ENCODE peak calls at places on chromosome 14, in five cellular contexts. O is K562, V is IMR-90, Q is SK-N-SH, Y is GM12878. A is an unnamed sample.

GRCh38 chr14:69610020-69610858 is 1.2 kb upstream of the SUSD6 start:
- DNase-seq in O (no peak), V (no peak), Y (no peak), Q (no peak), A (no peak)

GRCh38 chr14:77131871-77132486 is 9.6 kb downstream of the ZDHHC22 start:
- DNase-seq in O (no peak), Y (no peak), Q (no peak), V (no peak), A (no peak)

GRCh38 chr14:87960013-87960787 is 32.8 kb downstream of the GALC start:
- DNase-seq in Y (no peak), O (no peak), V (no peak), Q (no peak), A (no peak)

GRCh38 chr14:77307099-77307496 is 13.6 kb downstream of the POMT2 start:
- DNase-seq in Q (peak), V (peak), Y (no peak), O (no peak), A (peak)

GRCh38 chr14:54343276-54344121 is 53.3 kb upstream of the CDKN3 start:
- DNase-seq in O (no peak), Q (peak), Y (no peak), V (no peak), A (peak)

GRCh38 chr14:76827696-76828301 is 1.6 kb downstream of the LRRC74A start:
- DNase-seq in Y (no peak), Q (no peak), V (no peak), O (no peak), A (no peak)

GRCh38 chr14:35607380-35607779 is 73.4 kb downstream of the INSM2 start:
- DNase-seq in O (no peak), V (no peak), Q (no peak), Y (no peak), A (no peak)

GRCh38 chr14:68719634-68720384 is 73.1 kb downstream of the ZFP36L1 start:
- DNase-seq in O (peak), Y (no peak), Q (no peak), V (no peak), A (no peak)

GRCh38 chr14:63524537-63525155 is 18.5 kb downstream of the PPP2R5E start:
- DNase-seq in V (no peak), Y (peak), O (no peak), Q (no peak), A (no peak)

GRCh38 chr14:78970677-78971076 is 800.5 kb downstream of the NRXN3 start:
- DNase-seq in V (no peak), Y (no peak), Q (no peak), O (no peak), A (no peak)

GRCh38 chr14:23056257-23056955 is 914 bp downstream of the CDH24 start:
- DNase-seq in Q (peak), V (peak), Y (no peak), O (peak), A (peak)

GRCh38 chr14:80381964-80382363 is 170.7 kb upstream of the DIO2 start:
- DNase-seq in O (no peak), Y (no peak), V (no peak), Q (no peak), A (no peak)

GRCh38 chr14:61121293-61121897 is 140.3 kb downstream of the SLC38A6 start:
- DNase-seq in V (no peak), Y (no peak), O (no peak), Q (no peak), A (no peak)

GRCh38 chr14:50399251-50400032 is 2.8 kb upstream of the CDKL1 start:
- DNase-seq in Y (no peak), V (peak), Q (no peak), O (no peak), A (no peak)

GRCh38 chr14:99850705-99851104 is 57.5 kb downstream of the EML1 start:
- DNase-seq in Y (no peak), Q (no peak), O (no peak), V (peak), A (no peak)

GRCh38 chr14:74917646-74918081 is 5.4 kb downstream of the RPS6KL1 start:
- DNase-seq in Y (no peak), Q (no peak), V (no peak), O (no peak), A (no peak)

GRCh38 chr14:50403433-50403832 is 6.8 kb upstream of the CDKL1 start:
- DNase-seq in Y (no peak), O (no peak), V (peak), Q (no peak), A (no peak)

GRCh38 chr14:85308531-85309300 is 221.2 kb upstream of the FLRT2 start:
- DNase-seq in V (no peak), O (no peak), Q (no peak), Y (no peak), A (no peak)
- TF ChIP-seq MXI1 in V (no peak), O (no peak), Q (no peak), Y (no peak), A (no peak)

GRCh38 chr14:104930526-104931322 is 6.0 kb downstream of the PLD4 start:
- DNase-seq in V (no peak), Y (no peak), O (no peak), Q (no peak), A (no peak)
- TF ChIP-seq MXI1 in V (no peak), Y (no peak), O (no peak), Q (no peak), A (no peak)

GRCh38 chr14:105413542-105413886 is 6.1 kb upstream of the MTA1 start:
- DNase-seq in V (no peak), O (no peak), Q (no peak), Y (no peak), A (no peak)

GRCh38 chr14:105412768-105413541 is 6.7 kb upstream of the MTA1 start:
- DNase-seq in Q (no peak), Y (no peak), V (no peak), O (no peak), A (no peak)

GRCh38 chr14:105416671-105417070 is 3.0 kb upstream of the MTA1 start:
- DNase-seq in Y (no peak), O (no peak), V (no peak), Q (no peak), A (no peak)

GRCh38 chr14:105415481-105416428 is 3.9 kb upstream of the MTA1 start:
- DNase-seq in Y (no peak), O (no peak), Q (no peak), V (no peak), A (no peak)

GRCh38 chr14:105414456-105415371 is 4.9 kb upstream of the MTA1 start:
- DNase-seq in V (peak), O (peak), Y (no peak), Q (peak), A (peak)
- TF ChIP-seq MXI1 in V (peak), O (no peak), Y (no peak), Q (peak), A (no peak)

DNA sequence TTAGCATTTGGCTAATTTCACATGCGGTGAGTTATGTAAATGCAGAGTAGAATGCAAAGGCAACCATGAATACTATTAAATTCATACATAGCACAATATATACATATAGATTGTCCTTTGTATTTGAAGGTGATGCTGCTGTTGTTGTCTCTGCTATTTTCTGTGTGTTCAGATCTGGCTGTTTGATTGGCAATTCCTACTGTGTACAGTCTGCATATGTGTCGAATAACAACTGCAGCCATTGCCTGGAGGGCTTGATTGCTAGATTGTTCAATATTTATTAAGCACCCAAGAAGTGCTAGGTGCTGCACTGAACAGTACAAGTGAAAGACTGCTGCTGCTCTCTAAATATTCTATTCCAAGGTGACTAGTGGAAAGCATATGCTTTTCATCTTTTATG is 187.4 kb downstream of the FOXG1 start:
- DNase-seq in V (no peak), Q (no peak), Y (no peak), O (no peak), A (no peak)
- TF ChIP-seq MXI1 in V (no peak), Q (no peak), Y (no peak), O (no peak), A (no peak)

GRCh38 chr14:55382483-55382882 is 29.1 kb downstream of the ATG14 start:
- DNase-seq in O (no peak), V (peak), Y (no peak), Q (no peak), A (no peak)
- TF ChIP-seq MXI1 in O (no peak), V (no peak), Y (no peak), Q (no peak), A (no peak)

DNA sequence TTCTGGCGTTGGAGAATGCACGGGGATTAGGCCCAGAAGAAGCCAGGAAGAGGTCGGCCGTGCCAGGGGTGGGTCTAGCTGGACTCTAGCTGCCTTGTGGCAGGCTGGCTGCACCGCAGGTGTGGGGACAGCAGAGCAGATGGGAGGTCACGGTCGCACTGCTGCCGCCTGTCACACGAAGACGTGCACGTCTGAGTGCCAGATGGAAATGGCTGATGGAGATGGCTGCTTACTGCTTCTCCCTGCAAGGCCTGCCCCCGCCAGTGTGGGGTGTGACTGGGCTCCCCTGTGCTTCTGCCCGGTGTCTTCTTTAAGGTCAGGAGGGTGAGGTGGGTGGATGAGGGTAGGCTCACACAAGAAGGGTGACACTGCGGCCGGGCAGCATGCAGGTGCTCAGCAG is 79.0 kb downstream of the MOK start:
- DNase-seq in Y (no peak), Q (no peak), V (no peak), O (no peak), A (no peak)
- TF ChIP-seq MXI1 in Y (no peak), Q (no peak), V (no peak), O (no peak), A (no peak)

DNA sequence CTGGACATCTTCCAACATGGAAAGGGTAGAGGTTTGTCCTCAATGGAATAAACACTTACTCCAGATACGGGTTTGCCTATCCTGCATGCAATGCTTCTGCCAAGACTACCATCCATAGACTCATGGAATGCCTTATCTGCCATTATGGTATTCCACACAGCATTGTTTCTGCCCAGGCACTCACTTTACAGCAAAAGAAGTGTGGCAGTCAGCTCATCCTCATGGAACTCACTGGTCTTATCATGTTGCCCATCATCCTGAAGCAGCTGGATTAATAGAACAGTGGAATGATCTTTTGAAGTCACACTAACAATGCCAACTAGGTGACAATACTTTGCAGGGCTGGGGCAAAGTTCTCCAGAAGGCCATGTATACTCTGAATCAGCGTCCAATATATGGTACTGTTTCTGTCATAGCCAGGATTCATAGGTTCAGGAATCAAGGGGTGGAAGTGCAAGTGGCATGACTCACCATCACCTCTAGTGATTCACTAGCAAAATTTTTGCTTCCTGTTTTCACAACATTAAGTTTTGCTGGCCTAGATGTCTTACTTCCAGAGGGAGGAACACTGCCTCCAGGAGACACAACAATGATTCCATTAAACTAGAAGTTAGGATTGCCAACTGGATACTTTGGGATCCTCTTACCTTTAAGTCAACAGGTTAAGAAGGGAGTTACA is 140.4 kb downstream of the SLC35F4 start:
- DNase-seq in Q (no peak), V (no peak), Y (no peak), O (no peak), A (peak)
- TF ChIP-seq MXI1 in Q (no peak), V (no peak), Y (no peak), O (no peak), A (no peak)